ENCODE peak calls at places on chromosomes 6 and 20, in ten cellular contexts. One of them, this sample, is unnamed.

GRCh38 chr6:132392792-132393191 is 8.5 kb downstream of the MOXD1 start:
- DNase-seq in A549: no peak
- DNase-seq in stimulated activated naive CD8-positive, alpha-beta T cell treated with anti-CD3 and anti-CD28 coated beads, Interleukin-15, amount 100 ng/mL, for 72 hours: no peak
- DNase-seq in DMS153: no peak
- DNase-seq in Right ventricle myocardium superior: no peak
- DNase-seq in T-cell: no peak
- DNase-seq in GM18507: no peak
- DNase-seq in endothelial cell: no peak
- DNase-seq in AG09319: no peak
- DNase-seq in MV-4-11: no peak
- DNase-seq in this sample: no peak

GRCh38 chr20:7744411-7744810 is 195.8 kb downstream of the HAO1 start:
- DNase-seq in A549: no peak
- DNase-seq in stimulated activated naive CD8-positive, alpha-beta T cell treated with anti-CD3 and anti-CD28 coated beads, Interleukin-15, amount 100 ng/mL, for 72 hours: no peak
- DNase-seq in DMS153: no peak
- DNase-seq in Right ventricle myocardium superior: no peak
- DNase-seq in T-cell: no peak
- DNase-seq in GM18507: no peak
- DNase-seq in endothelial cell: no peak
- DNase-seq in AG09319: no peak
- DNase-seq in MV-4-11: no peak
- DNase-seq in this sample: peak

GRCh38 chr6:85240787-85241186 is 209.1 kb upstream of the NT5E start:
- DNase-seq in A549: no peak
- DNase-seq in stimulated activated naive CD8-positive, alpha-beta T cell treated with anti-CD3 and anti-CD28 coated beads, Interleukin-15, amount 100 ng/mL, for 72 hours: no peak
- DNase-seq in DMS153: no peak
- DNase-seq in Right ventricle myocardium superior: no peak
- DNase-seq in T-cell: no peak
- DNase-seq in GM18507: no peak
- DNase-seq in endothelial cell: no peak
- DNase-seq in AG09319: no peak
- DNase-seq in MV-4-11: no peak
- DNase-seq in this sample: no peak

GRCh38 chr6:53568776-53569616 is 24.1 kb upstream of the GCLC start:
- DNase-seq in A549: no peak
- DNase-seq in stimulated activated naive CD8-positive, alpha-beta T cell treated with anti-CD3 and anti-CD28 coated beads, Interleukin-15, amount 100 ng/mL, for 72 hours: no peak
- DNase-seq in DMS153: no peak
- DNase-seq in Right ventricle myocardium superior: no peak
- DNase-seq in T-cell: no peak
- DNase-seq in GM18507: no peak
- DNase-seq in endothelial cell: no peak
- DNase-seq in AG09319: no peak
- DNase-seq in MV-4-11: no peak
- DNase-seq in this sample: no peak

GRCh38 chr6:69622230-69622629 is 174.6 kb downstream of the LMBRD1 start:
- DNase-seq in A549: no peak
- DNase-seq in stimulated activated naive CD8-positive, alpha-beta T cell treated with anti-CD3 and anti-CD28 coated beads, Interleukin-15, amount 100 ng/mL, for 72 hours: no peak
- DNase-seq in DMS153: no peak
- DNase-seq in Right ventricle myocardium superior: no peak
- DNase-seq in T-cell: no peak
- DNase-seq in GM18507: no peak
- DNase-seq in endothelial cell: no peak
- DNase-seq in AG09319: no peak
- DNase-seq in MV-4-11: no peak
- DNase-seq in this sample: no peak

GRCh38 chr6:160138839-160139419 is 17.3 kb downstream of the SLC22A1 start:
- DNase-seq in A549: no peak
- DNase-seq in stimulated activated naive CD8-positive, alpha-beta T cell treated with anti-CD3 and anti-CD28 coated beads, Interleukin-15, amount 100 ng/mL, for 72 hours: no peak
- DNase-seq in DMS153: no peak
- DNase-seq in Right ventricle myocardium superior: no peak
- DNase-seq in T-cell: no peak
- DNase-seq in GM18507: no peak
- DNase-seq in endothelial cell: no peak
- DNase-seq in AG09319: no peak
- DNase-seq in MV-4-11: no peak
- DNase-seq in this sample: no peak

GRCh38 chr20:3613821-3614440 is 49.3 kb downstream of the GFRA4 start:
- DNase-seq in A549: no peak
- DNase-seq in stimulated activated naive CD8-positive, alpha-beta T cell treated with anti-CD3 and anti-CD28 coated beads, Interleukin-15, amount 100 ng/mL, for 72 hours: no peak
- DNase-seq in DMS153: no peak
- DNase-seq in Right ventricle myocardium superior: no peak
- DNase-seq in T-cell: no peak
- DNase-seq in GM18507: no peak
- DNase-seq in endothelial cell: no peak
- DNase-seq in AG09319: peak
- DNase-seq in MV-4-11: no peak
- DNase-seq in this sample: peak

GRCh38 chr6:128519931-128520435 is 416 bp downstream of the PTPRK start:
- DNase-seq in A549: no peak
- DNase-seq in stimulated activated naive CD8-positive, alpha-beta T cell treated with anti-CD3 and anti-CD28 coated beads, Interleukin-15, amount 100 ng/mL, for 72 hours: peak
- DNase-seq in DMS153: no peak
- DNase-seq in Right ventricle myocardium superior: peak
- DNase-seq in T-cell: peak
- DNase-seq in GM18507: no peak
- DNase-seq in endothelial cell: no peak
- DNase-seq in AG09319: no peak
- DNase-seq in MV-4-11: no peak
- DNase-seq in this sample: no peak

GRCh38 chr6:11771473-11772048 is 7.0 kb downstream of the ADTRP start:
- DNase-seq in A549: no peak
- DNase-seq in stimulated activated naive CD8-positive, alpha-beta T cell treated with anti-CD3 and anti-CD28 coated beads, Interleukin-15, amount 100 ng/mL, for 72 hours: no peak
- DNase-seq in DMS153: no peak
- DNase-seq in Right ventricle myocardium superior: no peak
- DNase-seq in T-cell: no peak
- DNase-seq in GM18507: no peak
- DNase-seq in endothelial cell: no peak
- DNase-seq in AG09319: no peak
- DNase-seq in MV-4-11: peak
- DNase-seq in this sample: no peak

GRCh38 chr20:53847118-53847842 is 223.1 kb downstream of the BCAS1 start:
- DNase-seq in A549: no peak
- DNase-seq in stimulated activated naive CD8-positive, alpha-beta T cell treated with anti-CD3 and anti-CD28 coated beads, Interleukin-15, amount 100 ng/mL, for 72 hours: no peak
- DNase-seq in DMS153: no peak
- DNase-seq in Right ventricle myocardium superior: no peak
- DNase-seq in T-cell: no peak
- DNase-seq in GM18507: no peak
- DNase-seq in endothelial cell: no peak
- DNase-seq in AG09319: no peak
- DNase-seq in MV-4-11: peak
- DNase-seq in this sample: no peak

GRCh38 chr20:12927489-12927888 is 81.3 kb upstream of the SPTLC3 start:
- DNase-seq in A549: no peak
- DNase-seq in stimulated activated naive CD8-positive, alpha-beta T cell treated with anti-CD3 and anti-CD28 coated beads, Interleukin-15, amount 100 ng/mL, for 72 hours: no peak
- DNase-seq in DMS153: no peak
- DNase-seq in Right ventricle myocardium superior: no peak
- DNase-seq in T-cell: no peak
- DNase-seq in GM18507: no peak
- DNase-seq in endothelial cell: no peak
- DNase-seq in AG09319: no peak
- DNase-seq in MV-4-11: no peak
- DNase-seq in this sample: no peak

GRCh38 chr6:133503330-133503729 is 262.2 kb downstream of the EYA4 start:
- DNase-seq in A549: no peak
- DNase-seq in stimulated activated naive CD8-positive, alpha-beta T cell treated with anti-CD3 and anti-CD28 coated beads, Interleukin-15, amount 100 ng/mL, for 72 hours: no peak
- DNase-seq in DMS153: no peak
- DNase-seq in Right ventricle myocardium superior: no peak
- DNase-seq in T-cell: no peak
- DNase-seq in GM18507: no peak
- DNase-seq in endothelial cell: no peak
- DNase-seq in AG09319: peak
- DNase-seq in MV-4-11: no peak
- DNase-seq in this sample: peak

GRCh38 chr6:135088818-135089809 is 34.5 kb upstream of the HBS1L start:
- DNase-seq in A549: peak
- DNase-seq in stimulated activated naive CD8-positive, alpha-beta T cell treated with anti-CD3 and anti-CD28 coated beads, Interleukin-15, amount 100 ng/mL, for 72 hours: peak
- DNase-seq in DMS153: no peak
- DNase-seq in Right ventricle myocardium superior: no peak
- DNase-seq in T-cell: no peak
- DNase-seq in GM18507: peak
- DNase-seq in endothelial cell: no peak
- DNase-seq in AG09319: no peak
- DNase-seq in MV-4-11: peak
- DNase-seq in this sample: peak

GRCh38 chr6:2658788-2659187 is 91.9 kb downstream of the MYLK4 start:
- DNase-seq in A549: no peak
- DNase-seq in stimulated activated naive CD8-positive, alpha-beta T cell treated with anti-CD3 and anti-CD28 coated beads, Interleukin-15, amount 100 ng/mL, for 72 hours: no peak
- DNase-seq in DMS153: no peak
- DNase-seq in Right ventricle myocardium superior: no peak
- DNase-seq in T-cell: no peak
- DNase-seq in GM18507: no peak
- DNase-seq in endothelial cell: no peak
- DNase-seq in AG09319: no peak
- DNase-seq in MV-4-11: peak
- DNase-seq in this sample: no peak

GRCh38 chr6:112337209-112337638 is 9.9 kb upstream of the RFPL4B start:
- DNase-seq in A549: peak
- DNase-seq in stimulated activated naive CD8-positive, alpha-beta T cell treated with anti-CD3 and anti-CD28 coated beads, Interleukin-15, amount 100 ng/mL, for 72 hours: no peak
- DNase-seq in DMS153: peak
- DNase-seq in Right ventricle myocardium superior: peak
- DNase-seq in T-cell: no peak
- DNase-seq in GM18507: no peak
- DNase-seq in endothelial cell: peak
- DNase-seq in AG09319: peak
- DNase-seq in MV-4-11: no peak
- DNase-seq in this sample: peak

GRCh38 chr6:36758516-36759176 is 61.0 kb downstream of the RAB44 start:
- DNase-seq in A549: no peak
- DNase-seq in stimulated activated naive CD8-positive, alpha-beta T cell treated with anti-CD3 and anti-CD28 coated beads, Interleukin-15, amount 100 ng/mL, for 72 hours: no peak
- DNase-seq in DMS153: no peak
- DNase-seq in Right ventricle myocardium superior: no peak
- DNase-seq in T-cell: no peak
- DNase-seq in GM18507: no peak
- DNase-seq in endothelial cell: no peak
- DNase-seq in AG09319: no peak
- DNase-seq in MV-4-11: no peak
- DNase-seq in this sample: no peak

GRCh38 chr6:149109397-149110070 is 208.0 kb upstream of the TAB2 start:
- DNase-seq in A549: no peak
- DNase-seq in stimulated activated naive CD8-positive, alpha-beta T cell treated with anti-CD3 and anti-CD28 coated beads, Interleukin-15, amount 100 ng/mL, for 72 hours: no peak
- DNase-seq in DMS153: no peak
- DNase-seq in Right ventricle myocardium superior: no peak
- DNase-seq in T-cell: no peak
- DNase-seq in GM18507: no peak
- DNase-seq in endothelial cell: no peak
- DNase-seq in AG09319: no peak
- DNase-seq in MV-4-11: no peak
- DNase-seq in this sample: no peak

This sample was measured in fibroblast of the conjunctiva.